ENCODE peak calls at places on chromosomes 13 and 19, in six cellular contexts. H, F, S, R, A and K are unnamed samples.

GRCh38 chr13:94672400-94672799 is 39.9 kb downstream of the SOX21 start:
- DNase-seq in H (no peak), F (no peak), S (no peak), R (no peak), A (no peak), K (no peak)

GRCh38 chr19:17719730-17720486 is 628 bp downstream of the MAP1S start:
- DNase-seq in H (no peak), F (no peak), S (peak; percentile 59), R (peak; percentile 73), A (no peak), K (no peak)

GRCh38 chr13:28001837-28002473 is 13.5 kb upstream of the URAD start:
- DNase-seq in H (no peak), F (no peak), S (no peak), R (no peak), A (no peak), K (no peak)

GRCh38 chr13:46543307-46543706 is 9.7 kb upstream of the LRCH1 start:
- DNase-seq in H (no peak), F (no peak), S (no peak), R (no peak), A (no peak), K (no peak)

GRCh38 chr19:55426042-55426441 is 17.1 kb downstream of the SHISA7 start:
- DNase-seq in H (no peak), F (no peak), S (no peak), R (no peak), A (no peak), K (no peak)

GRCh38 chr13:51524312-51524711 is 60.0 kb upstream of the WDFY2 start:
- DNase-seq in H (peak; percentile 44), F (no peak), S (no peak), R (no peak), A (no peak), K (no peak)

GRCh38 chr19:574658-575526 is 2.5 kb downstream of the BSG start:
- DNase-seq in H (peak; percentile 59), F (no peak), S (no peak), R (peak; percentile 69), A (peak; percentile 53), K (peak; percentile 26)

GRCh38 chr13:71801781-71802180 is 65.2 kb downstream of the DACH1 start:
- DNase-seq in H (no peak), F (no peak), S (no peak), R (no peak), A (no peak), K (no peak)

GRCh38 chr13:46286972-46287371 is 75.2 kb downstream of the LRRC63 start:
- DNase-seq in H (no peak), F (no peak), S (no peak), R (no peak), A (no peak), K (no peak)

GRCh38 chr19:20482721-20483120 is 82.9 kb downstream of the ZNF737 start:
- DNase-seq in H (no peak), F (no peak), S (no peak), R (no peak), A (no peak), K (no peak)

GRCh38 chr13:99062593-99062992 is 84.7 kb upstream of the DOCK9 start:
- DNase-seq in H (peak; percentile 30), F (no peak), S (no peak), R (no peak), A (no peak), K (peak; percentile 96)

GRCh38 chr19:18122860-18123795 is 25.6 kb downstream of the MAST3 start:
- DNase-seq in H (no peak), F (no peak), S (no peak), R (no peak), A (no peak), K (no peak)

GRCh38 chr13:45951724-45952123 is 100.2 kb upstream of the SIAH3 start:
- DNase-seq in H (peak; percentile 20), F (no peak), S (no peak), R (no peak), A (no peak), K (no peak)

GRCh38 chr13:109119886-109120285 is 490.5 kb downstream of the MYO16 start:
- DNase-seq in H (peak; percentile 2), F (no peak), S (no peak), R (no peak), A (no peak), K (no peak)

GRCh38 chr13:110831437-110832204 is 83.2 kb downstream of the ANKRD10 start:
- DNase-seq in H (no peak), F (no peak), S (no peak), R (no peak), A (no peak), K (no peak)

GRCh38 chr13:49184621-49185020 is 35.5 kb upstream of the MLNR start:
- DNase-seq in H (no peak), F (no peak), S (no peak), R (no peak), A (no peak), K (no peak)

DNA sequence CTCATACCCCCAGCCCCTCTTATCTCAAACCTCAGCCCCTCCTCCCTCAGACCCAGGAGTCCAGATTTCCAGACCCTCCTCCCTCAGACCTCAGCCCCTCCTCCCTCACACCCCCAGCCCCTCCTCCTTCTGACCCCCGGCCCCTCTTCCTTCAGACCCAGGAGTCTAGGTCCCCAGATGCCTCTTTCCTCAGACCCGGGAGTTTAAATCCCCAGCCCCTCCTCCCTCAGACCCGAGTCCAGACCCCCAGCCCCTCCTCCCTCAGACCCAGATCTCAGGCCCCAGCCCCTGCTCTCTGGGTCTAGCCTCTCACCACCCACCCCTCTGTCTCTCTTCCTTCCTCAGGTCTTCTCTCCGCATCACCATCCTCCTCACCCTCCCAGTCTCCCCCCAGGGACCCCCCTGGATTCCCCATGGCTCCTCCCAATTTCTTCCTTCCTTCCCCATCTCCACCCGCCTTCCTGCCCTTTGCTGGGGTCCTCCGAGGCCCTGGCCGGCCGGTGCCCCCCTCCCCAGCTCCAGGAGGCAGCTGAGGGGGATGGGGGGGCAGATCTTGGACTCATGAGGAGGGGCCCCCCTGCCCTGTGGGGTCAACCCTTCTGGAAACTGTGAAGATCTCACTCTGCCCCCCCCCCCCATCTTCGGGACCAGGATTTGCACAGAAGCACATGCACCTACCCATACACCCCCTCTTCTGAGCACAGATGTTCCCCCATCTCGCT is 10.7 kb downstream of the BCL3 start:
- DNase-seq in H (no peak), F (no peak), S (no peak), R (no peak), A (no peak), K (no peak)
- H3K27ac ChIP-seq in H (no peak overlapping the region), F (no peak overlapping the region), S (peak overlapping the region; percentile 95), R (peak overlapping the region; percentile 94), A (peak overlapping the region; percentile 91), K (no peak overlapping the region)

GRCh38 chr19:52221031-52221430 is 31.2 kb downstream of the PPP2R1A start:
- DNase-seq in H (no peak), F (no peak), S (no peak), R (no peak), A (no peak), K (no peak)

GRCh38 chr19:52221831-52222375 is 32.1 kb downstream of the PPP2R1A start:
- DNase-seq in H (peak; percentile 35), F (no peak), S (no peak), R (no peak), A (no peak), K (no peak)

GRCh38 chr19:52226652-52227051 is 36.8 kb downstream of the PPP2R1A start:
- DNase-seq in H (no peak), F (no peak), S (no peak), R (no peak), A (no peak), K (no peak)

GRCh38 chr19:52227196-52227940 is 37.5 kb downstream of the PPP2R1A start:
- DNase-seq in H (no peak), F (no peak), S (no peak), R (no peak), A (no peak), K (no peak)

GRCh38 chr19:52224211-52224610 is 34.4 kb downstream of the PPP2R1A start:
- DNase-seq in H (no peak), F (no peak), S (no peak), R (no peak), A (no peak), K (no peak)
- TF ChIP-seq POLR2A in H (no peak), F (no peak), S (no peak), R (no peak), A (no peak), K (no peak)

GRCh38 chr19:47232422-47233211 is 1.6 kb upstream of the BBC3 start:
- DNase-seq in H (peak; percentile 82), F (no peak), S (no peak), R (no peak), A (no peak), K (peak; percentile 86)
- H3K27ac ChIP-seq in H (peak overlapping the region; percentile 98), F (peak overlapping the region; percentile 87), S (peak overlapping the region; percentile 100), R (peak overlapping the region; percentile 97), A (peak overlapping the region; percentile 52), K (peak overlapping the region; percentile 56)

GRCh38 chr13:35914662-35915061 is 216.5 kb downstream of the DCLK1 start:
- DNase-seq in H (no peak), F (no peak), S (no peak), R (no peak), A (no peak), K (no peak)
- TF ChIP-seq POLR2A in H (no peak), F (no peak), S (no peak), R (no peak), A (no peak), K (no peak)

DNA sequence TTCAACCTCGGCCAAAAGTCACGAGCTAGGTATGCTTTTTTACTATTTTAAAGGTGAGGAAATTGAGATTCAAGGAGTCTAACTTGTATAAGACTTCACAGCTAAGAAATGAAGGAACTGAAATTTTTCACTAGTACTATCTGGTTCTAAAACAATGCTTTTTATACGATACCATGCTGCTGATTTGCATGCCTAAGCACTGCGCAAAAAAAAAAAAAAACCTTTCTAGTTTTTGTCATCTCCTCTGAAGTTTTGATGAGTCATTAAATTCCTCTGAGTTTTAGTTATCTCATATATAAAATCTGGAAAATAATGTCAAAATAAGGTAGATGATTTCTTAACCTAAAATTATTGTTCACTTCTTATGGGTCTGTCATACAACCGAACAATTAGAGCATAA is 28.0 kb upstream of the UFM1 start:
- DNase-seq in H (no peak), F (no peak), S (no peak), R (no peak), A (no peak), K (no peak)
- H3K27ac ChIP-seq in H (no peak overlapping the region), F (no peak overlapping the region), S (no peak overlapping the region), R (no peak overlapping the region), A (no peak overlapping the region), K (no peak overlapping the region)